ENCODE peak calls at places on chromosomes 16 and 17, in six cellular contexts. One of them, this sample, is unnamed.

GRCh38 chr16:67471758-67472384 is 9.1 kb downstream of the ATP6V0D1 start:
- DNase-seq in T47D: no peak
- DNase-seq in hypothalamus: no peak
- DNase-seq in activated naive CD8-positive, alpha-beta T cell treated with anti-CD3 and anti-CD28 coated beads, Interleukin-2, amount 50 U/mL, for 24 hours: no peak
- DNase-seq in activated effector memory CD4-positive, alpha-beta T cell treated with Interleukin-2 at 50 U/mL for 16 hours: no peak
- DNase-seq in head of caudate nucleus: no peak
- DNase-seq in this sample: no peak

GRCh38 chr17:59651346-59651745 is 31.7 kb downstream of the CLTC start:
- DNase-seq in hypothalamus: no peak
- DNase-seq in activated naive CD8-positive, alpha-beta T cell treated with anti-CD3 and anti-CD28 coated beads, Interleukin-2, amount 50 U/mL, for 24 hours: no peak
- DNase-seq in activated effector memory CD4-positive, alpha-beta T cell treated with Interleukin-2 at 50 U/mL for 16 hours: no peak
- DNase-seq in T47D: no peak
- DNase-seq in head of caudate nucleus: no peak
- DNase-seq in this sample: no peak

GRCh38 chr17:72004476-72005331 is 116.1 kb upstream of the SOX9 start:
- DNase-seq in T47D: no peak
- DNase-seq in head of caudate nucleus: no peak
- DNase-seq in hypothalamus: no peak
- DNase-seq in activated effector memory CD4-positive, alpha-beta T cell treated with Interleukin-2 at 50 U/mL for 16 hours: no peak
- DNase-seq in activated naive CD8-positive, alpha-beta T cell treated with anti-CD3 and anti-CD28 coated beads, Interleukin-2, amount 50 U/mL, for 24 hours: no peak
- DNase-seq in this sample: no peak

GRCh38 chr16:86566601-86566965 is at the start of gene FOXC2:
- DNase-seq in activated naive CD8-positive, alpha-beta T cell treated with anti-CD3 and anti-CD28 coated beads, Interleukin-2, amount 50 U/mL, for 24 hours: peak
- DNase-seq in head of caudate nucleus: no peak
- DNase-seq in activated effector memory CD4-positive, alpha-beta T cell treated with Interleukin-2 at 50 U/mL for 16 hours: no peak
- DNase-seq in hypothalamus: no peak
- DNase-seq in T47D: no peak
- DNase-seq in this sample: peak

GRCh38 chr16:79172306-79172705 is 428.2 kb downstream of the MAF start:
- DNase-seq in T47D: no peak
- DNase-seq in head of caudate nucleus: no peak
- DNase-seq in activated naive CD8-positive, alpha-beta T cell treated with anti-CD3 and anti-CD28 coated beads, Interleukin-2, amount 50 U/mL, for 24 hours: no peak
- DNase-seq in hypothalamus: no peak
- DNase-seq in activated effector memory CD4-positive, alpha-beta T cell treated with Interleukin-2 at 50 U/mL for 16 hours: no peak
- DNase-seq in this sample: no peak

GRCh38 chr17:35373984-35374765 is 754 bp upstream of the SLFN11 start:
- DNase-seq in activated effector memory CD4-positive, alpha-beta T cell treated with Interleukin-2 at 50 U/mL for 16 hours: peak
- DNase-seq in head of caudate nucleus: peak
- DNase-seq in activated naive CD8-positive, alpha-beta T cell treated with anti-CD3 and anti-CD28 coated beads, Interleukin-2, amount 50 U/mL, for 24 hours: peak
- DNase-seq in hypothalamus: no peak
- DNase-seq in T47D: peak
- DNase-seq in this sample: peak

GRCh38 chr16:85492617-85492957 is 120.5 kb upstream of the GSE1 start:
- DNase-seq in head of caudate nucleus: no peak
- DNase-seq in hypothalamus: no peak
- DNase-seq in activated effector memory CD4-positive, alpha-beta T cell treated with Interleukin-2 at 50 U/mL for 16 hours: no peak
- DNase-seq in activated naive CD8-positive, alpha-beta T cell treated with anti-CD3 and anti-CD28 coated beads, Interleukin-2, amount 50 U/mL, for 24 hours: no peak
- DNase-seq in T47D: peak
- DNase-seq in this sample: no peak

GRCh38 chr16:17070882-17071592 is 399.7 kb downstream of the XYLT1 start:
- DNase-seq in activated naive CD8-positive, alpha-beta T cell treated with anti-CD3 and anti-CD28 coated beads, Interleukin-2, amount 50 U/mL, for 24 hours: peak
- DNase-seq in hypothalamus: no peak
- DNase-seq in T47D: peak
- DNase-seq in activated effector memory CD4-positive, alpha-beta T cell treated with Interleukin-2 at 50 U/mL for 16 hours: peak
- DNase-seq in head of caudate nucleus: peak
- DNase-seq in this sample: peak

GRCh38 chr16:3022697-3023414 is 886 bp downstream of the HCFC1R1 start:
- DNase-seq in T47D: no peak
- DNase-seq in activated effector memory CD4-positive, alpha-beta T cell treated with Interleukin-2 at 50 U/mL for 16 hours: no peak
- DNase-seq in hypothalamus: no peak
- DNase-seq in activated naive CD8-positive, alpha-beta T cell treated with anti-CD3 and anti-CD28 coated beads, Interleukin-2, amount 50 U/mL, for 24 hours: peak
- DNase-seq in head of caudate nucleus: no peak
- DNase-seq in this sample: no peak

GRCh38 chr16:20441221-20441620 is 10.1 kb upstream of the ACSM2A start:
- DNase-seq in T47D: no peak
- DNase-seq in activated naive CD8-positive, alpha-beta T cell treated with anti-CD3 and anti-CD28 coated beads, Interleukin-2, amount 50 U/mL, for 24 hours: no peak
- DNase-seq in head of caudate nucleus: no peak
- DNase-seq in hypothalamus: no peak
- DNase-seq in activated effector memory CD4-positive, alpha-beta T cell treated with Interleukin-2 at 50 U/mL for 16 hours: no peak
- DNase-seq in this sample: no peak

GRCh38 chr17:45296833-45297124 is 20.0 kb downstream of the MAP3K14 start:
- DNase-seq in activated naive CD8-positive, alpha-beta T cell treated with anti-CD3 and anti-CD28 coated beads, Interleukin-2, amount 50 U/mL, for 24 hours: no peak
- DNase-seq in head of caudate nucleus: no peak
- DNase-seq in activated effector memory CD4-positive, alpha-beta T cell treated with Interleukin-2 at 50 U/mL for 16 hours: no peak
- DNase-seq in T47D: no peak
- DNase-seq in hypothalamus: no peak
- DNase-seq in this sample: no peak

GRCh38 chr16:72932050-72932449 is 115.9 kb downstream of the ZFHX3 start:
- DNase-seq in head of caudate nucleus: no peak
- DNase-seq in hypothalamus: no peak
- DNase-seq in activated naive CD8-positive, alpha-beta T cell treated with anti-CD3 and anti-CD28 coated beads, Interleukin-2, amount 50 U/mL, for 24 hours: no peak
- DNase-seq in activated effector memory CD4-positive, alpha-beta T cell treated with Interleukin-2 at 50 U/mL for 16 hours: no peak
- DNase-seq in T47D: no peak
- DNase-seq in this sample: no peak

GRCh38 chr16:70789231-70789926 is 11.6 kb downstream of the VAC14 start:
- DNase-seq in T47D: no peak
- DNase-seq in head of caudate nucleus: no peak
- DNase-seq in activated naive CD8-positive, alpha-beta T cell treated with anti-CD3 and anti-CD28 coated beads, Interleukin-2, amount 50 U/mL, for 24 hours: no peak
- DNase-seq in activated effector memory CD4-positive, alpha-beta T cell treated with Interleukin-2 at 50 U/mL for 16 hours: no peak
- DNase-seq in hypothalamus: no peak
- DNase-seq in this sample: no peak

GRCh38 chr17:48954300-48954755 is 9.7 kb upstream of the SNF8 start:
- DNase-seq in hypothalamus: no peak
- DNase-seq in head of caudate nucleus: no peak
- DNase-seq in activated effector memory CD4-positive, alpha-beta T cell treated with Interleukin-2 at 50 U/mL for 16 hours: no peak
- DNase-seq in activated naive CD8-positive, alpha-beta T cell treated with anti-CD3 and anti-CD28 coated beads, Interleukin-2, amount 50 U/mL, for 24 hours: no peak
- DNase-seq in T47D: no peak
- DNase-seq in this sample: no peak

GRCh38 chr17:76506408-76507328 is 5.4 kb upstream of the RHBDF2 start:
- DNase-seq in hypothalamus: peak
- DNase-seq in activated naive CD8-positive, alpha-beta T cell treated with anti-CD3 and anti-CD28 coated beads, Interleukin-2, amount 50 U/mL, for 24 hours: peak
- DNase-seq in head of caudate nucleus: peak
- DNase-seq in activated effector memory CD4-positive, alpha-beta T cell treated with Interleukin-2 at 50 U/mL for 16 hours: peak
- DNase-seq in T47D: peak
- DNase-seq in this sample: peak

GRCh38 chr17:39818282-39819000 is 45.7 kb downstream of the IKZF3 start:
- DNase-seq in activated effector memory CD4-positive, alpha-beta T cell treated with Interleukin-2 at 50 U/mL for 16 hours: no peak
- DNase-seq in hypothalamus: no peak
- DNase-seq in head of caudate nucleus: no peak
- DNase-seq in T47D: no peak
- DNase-seq in activated naive CD8-positive, alpha-beta T cell treated with anti-CD3 and anti-CD28 coated beads, Interleukin-2, amount 50 U/mL, for 24 hours: no peak
- DNase-seq in this sample: no peak

GRCh38 chr17:35731239-35731931 is at the start of gene RASL10B:
- DNase-seq in activated effector memory CD4-positive, alpha-beta T cell treated with Interleukin-2 at 50 U/mL for 16 hours: peak
- DNase-seq in head of caudate nucleus: peak
- DNase-seq in activated naive CD8-positive, alpha-beta T cell treated with anti-CD3 and anti-CD28 coated beads, Interleukin-2, amount 50 U/mL, for 24 hours: peak
- DNase-seq in T47D: peak
- DNase-seq in hypothalamus: peak
- DNase-seq in this sample: peak

GRCh38 chr17:74771319-74771914 is 4.7 kb downstream of the NAT9 start:
- DNase-seq in activated effector memory CD4-positive, alpha-beta T cell treated with Interleukin-2 at 50 U/mL for 16 hours: no peak
- DNase-seq in activated naive CD8-positive, alpha-beta T cell treated with anti-CD3 and anti-CD28 coated beads, Interleukin-2, amount 50 U/mL, for 24 hours: no peak
- DNase-seq in T47D: no peak
- DNase-seq in hypothalamus: no peak
- DNase-seq in head of caudate nucleus: no peak
- DNase-seq in this sample: no peak

GRCh38 chr17:33113281-33114010 is 121.8 kb downstream of the SPACA3 start:
- DNase-seq in hypothalamus: no peak
- DNase-seq in head of caudate nucleus: no peak
- DNase-seq in T47D: no peak
- DNase-seq in activated effector memory CD4-positive, alpha-beta T cell treated with Interleukin-2 at 50 U/mL for 16 hours: no peak
- DNase-seq in activated naive CD8-positive, alpha-beta T cell treated with anti-CD3 and anti-CD28 coated beads, Interleukin-2, amount 50 U/mL, for 24 hours: no peak
- DNase-seq in this sample: no peak

GRCh38 chr17:17545984-17546383 is 45.5 kb downstream of the PEMT start:
- DNase-seq in hypothalamus: no peak
- DNase-seq in activated effector memory CD4-positive, alpha-beta T cell treated with Interleukin-2 at 50 U/mL for 16 hours: no peak
- DNase-seq in activated naive CD8-positive, alpha-beta T cell treated with anti-CD3 and anti-CD28 coated beads, Interleukin-2, amount 50 U/mL, for 24 hours: no peak
- DNase-seq in T47D: no peak
- DNase-seq in head of caudate nucleus: no peak
- DNase-seq in this sample: no peak

GRCh38 chr16:3256876-3257465 is 538 bp upstream of the MEFV start:
- DNase-seq in head of caudate nucleus: no peak
- DNase-seq in activated naive CD8-positive, alpha-beta T cell treated with anti-CD3 and anti-CD28 coated beads, Interleukin-2, amount 50 U/mL, for 24 hours: no peak
- DNase-seq in T47D: no peak
- DNase-seq in activated effector memory CD4-positive, alpha-beta T cell treated with Interleukin-2 at 50 U/mL for 16 hours: no peak
- DNase-seq in hypothalamus: no peak
- DNase-seq in this sample: no peak

GRCh38 chr16:57260294-57260929 is 15.4 kb downstream of the ARL2BP start:
- DNase-seq in hypothalamus: no peak
- DNase-seq in activated naive CD8-positive, alpha-beta T cell treated with anti-CD3 and anti-CD28 coated beads, Interleukin-2, amount 50 U/mL, for 24 hours: peak
- DNase-seq in head of caudate nucleus: peak
- DNase-seq in T47D: no peak
- DNase-seq in activated effector memory CD4-positive, alpha-beta T cell treated with Interleukin-2 at 50 U/mL for 16 hours: no peak
- DNase-seq in this sample: no peak

GRCh38 chr16:53504161-53504663 is 1.2 kb upstream of the AKTIP start:
- DNase-seq in head of caudate nucleus: peak
- DNase-seq in T47D: no peak
- DNase-seq in activated effector memory CD4-positive, alpha-beta T cell treated with Interleukin-2 at 50 U/mL for 16 hours: peak
- DNase-seq in hypothalamus: no peak
- DNase-seq in activated naive CD8-positive, alpha-beta T cell treated with anti-CD3 and anti-CD28 coated beads, Interleukin-2, amount 50 U/mL, for 24 hours: peak
- DNase-seq in this sample: no peak

GRCh38 chr17:75047398-75048098 is 523 bp downstream of the KCTD2 start:
- DNase-seq in hypothalamus: no peak
- DNase-seq in T47D: no peak
- DNase-seq in activated effector memory CD4-positive, alpha-beta T cell treated with Interleukin-2 at 50 U/mL for 16 hours: no peak
- DNase-seq in head of caudate nucleus: peak
- DNase-seq in activated naive CD8-positive, alpha-beta T cell treated with anti-CD3 and anti-CD28 coated beads, Interleukin-2, amount 50 U/mL, for 24 hours: peak
- DNase-seq in this sample: peak

GRCh38 chr17:78129385-78130079 is 977 bp upstream of the TMC6 start:
- DNase-seq in head of caudate nucleus: no peak
- DNase-seq in T47D: no peak
- DNase-seq in activated naive CD8-positive, alpha-beta T cell treated with anti-CD3 and anti-CD28 coated beads, Interleukin-2, amount 50 U/mL, for 24 hours: peak
- DNase-seq in activated effector memory CD4-positive, alpha-beta T cell treated with Interleukin-2 at 50 U/mL for 16 hours: peak
- DNase-seq in hypothalamus: no peak
- DNase-seq in this sample: no peak

GRCh38 chr16:49441366-49441780 is 67.8 kb downstream of the C16orf78 start:
- DNase-seq in hypothalamus: no peak
- DNase-seq in activated effector memory CD4-positive, alpha-beta T cell treated with Interleukin-2 at 50 U/mL for 16 hours: peak
- DNase-seq in activated naive CD8-positive, alpha-beta T cell treated with anti-CD3 and anti-CD28 coated beads, Interleukin-2, amount 50 U/mL, for 24 hours: peak
- DNase-seq in head of caudate nucleus: no peak
- DNase-seq in T47D: no peak
- DNase-seq in this sample: peak

GRCh38 chr17:46756061-46756735 is 62.3 kb downstream of the WNT3 start:
- DNase-seq in activated naive CD8-positive, alpha-beta T cell treated with anti-CD3 and anti-CD28 coated beads, Interleukin-2, amount 50 U/mL, for 24 hours: no peak
- DNase-seq in head of caudate nucleus: no peak
- DNase-seq in T47D: no peak
- DNase-seq in activated effector memory CD4-positive, alpha-beta T cell treated with Interleukin-2 at 50 U/mL for 16 hours: no peak
- DNase-seq in hypothalamus: no peak
- DNase-seq in this sample: no peak

GRCh38 chr17:57898487-57899311 is 48.9 kb upstream of the MRPS23 start:
- DNase-seq in activated naive CD8-positive, alpha-beta T cell treated with anti-CD3 and anti-CD28 coated beads, Interleukin-2, amount 50 U/mL, for 24 hours: no peak
- DNase-seq in head of caudate nucleus: peak
- DNase-seq in hypothalamus: no peak
- DNase-seq in activated effector memory CD4-positive, alpha-beta T cell treated with Interleukin-2 at 50 U/mL for 16 hours: no peak
- DNase-seq in T47D: no peak
- DNase-seq in this sample: no peak

GRCh38 chr17:62987136-62987535 is 21.1 kb downstream of the TANC2 start:
- DNase-seq in activated naive CD8-positive, alpha-beta T cell treated with anti-CD3 and anti-CD28 coated beads, Interleukin-2, amount 50 U/mL, for 24 hours: no peak
- DNase-seq in T47D: no peak
- DNase-seq in hypothalamus: no peak
- DNase-seq in head of caudate nucleus: no peak
- DNase-seq in activated effector memory CD4-positive, alpha-beta T cell treated with Interleukin-2 at 50 U/mL for 16 hours: no peak
- DNase-seq in this sample: no peak

GRCh38 chr17:42809250-42809649 is 10.6 kb downstream of the CNTD1 start:
- DNase-seq in head of caudate nucleus: peak
- DNase-seq in hypothalamus: no peak
- DNase-seq in activated naive CD8-positive, alpha-beta T cell treated with anti-CD3 and anti-CD28 coated beads, Interleukin-2, amount 50 U/mL, for 24 hours: no peak
- DNase-seq in activated effector memory CD4-positive, alpha-beta T cell treated with Interleukin-2 at 50 U/mL for 16 hours: no peak
- DNase-seq in T47D: no peak
- DNase-seq in this sample: no peak

GRCh38 chr17:42744283-42744805 is 496 bp downstream of the EZH1 start:
- DNase-seq in hypothalamus: no peak
- DNase-seq in T47D: peak
- DNase-seq in head of caudate nucleus: peak
- DNase-seq in activated effector memory CD4-positive, alpha-beta T cell treated with Interleukin-2 at 50 U/mL for 16 hours: peak
- DNase-seq in activated naive CD8-positive, alpha-beta T cell treated with anti-CD3 and anti-CD28 coated beads, Interleukin-2, amount 50 U/mL, for 24 hours: peak
- DNase-seq in this sample: peak

GRCh38 chr16:18049454-18050133 is 286.9 kb downstream of the NPIPA8 start:
- DNase-seq in T47D: no peak
- DNase-seq in activated effector memory CD4-positive, alpha-beta T cell treated with Interleukin-2 at 50 U/mL for 16 hours: no peak
- DNase-seq in head of caudate nucleus: no peak
- DNase-seq in activated naive CD8-positive, alpha-beta T cell treated with anti-CD3 and anti-CD28 coated beads, Interleukin-2, amount 50 U/mL, for 24 hours: no peak
- DNase-seq in hypothalamus: no peak
- DNase-seq in this sample: no peak

GRCh38 chr16:50340578-50340977 is 28.2 kb downstream of the BRD7 start:
- DNase-seq in head of caudate nucleus: no peak
- DNase-seq in activated effector memory CD4-positive, alpha-beta T cell treated with Interleukin-2 at 50 U/mL for 16 hours: no peak
- DNase-seq in hypothalamus: no peak
- DNase-seq in T47D: no peak
- DNase-seq in activated naive CD8-positive, alpha-beta T cell treated with anti-CD3 and anti-CD28 coated beads, Interleukin-2, amount 50 U/mL, for 24 hours: no peak
- DNase-seq in this sample: no peak

GRCh38 chr17:67377727-67378443 is 804 bp downstream of the PITPNC1 start:
- DNase-seq in hypothalamus: no peak
- DNase-seq in activated effector memory CD4-positive, alpha-beta T cell treated with Interleukin-2 at 50 U/mL for 16 hours: peak
- DNase-seq in T47D: peak
- DNase-seq in activated naive CD8-positive, alpha-beta T cell treated with anti-CD3 and anti-CD28 coated beads, Interleukin-2, amount 50 U/mL, for 24 hours: peak
- DNase-seq in head of caudate nucleus: peak
- DNase-seq in this sample: peak

GRCh38 chr17:15513058-15513858 is 45.8 kb upstream of the CDRT4 start:
- DNase-seq in T47D: no peak
- DNase-seq in head of caudate nucleus: peak
- DNase-seq in activated effector memory CD4-positive, alpha-beta T cell treated with Interleukin-2 at 50 U/mL for 16 hours: no peak
- DNase-seq in hypothalamus: no peak
- DNase-seq in activated naive CD8-positive, alpha-beta T cell treated with anti-CD3 and anti-CD28 coated beads, Interleukin-2, amount 50 U/mL, for 24 hours: no peak
- DNase-seq in this sample: no peak

GRCh38 chr17:7576432-7576937 is 3.0 kb upstream of the CD68 start:
- DNase-seq in activated naive CD8-positive, alpha-beta T cell treated with anti-CD3 and anti-CD28 coated beads, Interleukin-2, amount 50 U/mL, for 24 hours: no peak
- DNase-seq in activated effector memory CD4-positive, alpha-beta T cell treated with Interleukin-2 at 50 U/mL for 16 hours: no peak
- DNase-seq in T47D: no peak
- DNase-seq in head of caudate nucleus: no peak
- DNase-seq in hypothalamus: no peak
- DNase-seq in this sample: no peak

This sample was measured in T-helper 9 cell.